ENCODE peak calls at places on chromosomes 3 and 15, in seven cellular contexts. E is cardiac fibroblast, H is endodermal cell, K is psoas muscle, N is cardiac muscle cell, D is mucosa of descending colon, C is GM06990. J is an unnamed sample.
A peak's percentile ranks its signal among the peaks of the same experiment; 100 is the strongest.

GRCh38 chr3:170809975-170810357 is 60.0 kb downstream of the RPL22L1 start:
- DNase-seq in D (peak; percentile 9), K (no peak), H (no peak), C (no peak), E (peak; percentile 69), N (peak; percentile 37), J (peak; percentile 52)

GRCh38 chr3:29925150-29925549 is 644.3 kb downstream of the RBMS3 start:
- DNase-seq in K (no peak), H (no peak), C (no peak), N (peak; percentile 41), E (peak; percentile 53), D (no peak), J (peak; percentile 52)

GRCh38 chr15:38002883-38003477 is 68.5 kb downstream of the TMCO5A start:
- DNase-seq in E (peak; percentile 92), K (peak; percentile 31), D (peak; percentile 82), H (peak; percentile 89), C (peak; percentile 20), N (peak; percentile 88), J (peak; percentile 91)

GRCh38 chr3:141231923-141232861 is 567 bp downstream of the PXYLP1 start:
- DNase-seq in C (peak; percentile 30), E (peak; percentile 10), H (peak; percentile 85), D (peak; percentile 54), N (peak; percentile 10), K (peak; percentile 37), J (no peak)

GRCh38 chr15:76217029-76217866 is 94.0 kb downstream of the ETFA start:
- DNase-seq in H (no peak), N (peak; percentile 66), E (peak; percentile 53), K (no peak), D (peak; percentile 47), C (no peak), J (peak; percentile 57)

GRCh38 chr3:32376098-32376497 is 15.6 kb upstream of the CMTM7 start:
- DNase-seq in D (no peak), H (no peak), C (no peak), N (peak; percentile 93), K (no peak), E (peak; percentile 73), J (peak; percentile 98)

GRCh38 chr3:9949115-9949514 is 3.1 kb downstream of the PRRT3 start:
- DNase-seq in C (no peak), D (no peak), N (no peak), K (no peak), H (peak; percentile 31), E (no peak), J (no peak)

GRCh38 chr15:58241872-58242271 is 103.7 kb downstream of the AQP9 start:
- DNase-seq in K (no peak), D (no peak), C (no peak), E (no peak), H (no peak), N (no peak), J (no peak)

GRCh38 chr15:48352474-48353072 is 21.3 kb downstream of the DUT start:
- DNase-seq in C (peak; percentile 25), K (peak; percentile 27), N (peak; percentile 79), D (peak; percentile 83), E (peak; percentile 82), H (peak; percentile 81), J (peak; percentile 78)

GRCh38 chr3:114880078-114880477 is 267.0 kb downstream of the ZBTB20 start:
- DNase-seq in H (no peak), C (no peak), D (no peak), K (no peak), E (no peak), N (no peak), J (no peak)

GRCh38 chr15:89898628-89899302 is 5.0 kb upstream of the AP3S2 start:
- DNase-seq in N (peak; percentile 58), D (peak; percentile 48), H (peak; percentile 88), E (peak; percentile 57), K (peak; percentile 30), C (no peak), J (peak; percentile 55)

GRCh38 chr3:56131976-56132590 is 336.2 kb downstream of the ERC2 start:
- DNase-seq in K (peak; percentile 9), E (peak; percentile 96), C (no peak), N (peak; percentile 90), D (no peak), H (peak; percentile 74), J (peak; percentile 92)

GRCh38 chr15:39784638-39785037 is 2.0 kb upstream of the FSIP1 start:
- DNase-seq in E (no peak), D (no peak), C (no peak), N (no peak), H (no peak), K (no peak), J (no peak)

GRCh38 chr3:48034000-48034516 is 17.8 kb upstream of the MAP4 start:
- DNase-seq in E (peak; percentile 74), D (no peak), K (no peak), H (no peak), N (peak; percentile 86), C (peak; percentile 20), J (peak; percentile 79)

GRCh38 chr3:183295211-183295610 is 42.2 kb downstream of the B3GNT5 start:
- DNase-seq in H (no peak), K (peak; percentile 47), D (no peak), E (peak; percentile 97), N (peak; percentile 96), C (no peak), J (peak; percentile 96)

GRCh38 chr3:72821170-72821781 is 27.0 kb downstream of the SHQ1 start:
- DNase-seq in K (no peak), H (no peak), D (peak; percentile 73), C (no peak), N (peak; percentile 44), E (peak; percentile 66), J (peak; percentile 43)

GRCh38 chr3:55735976-55736375 is 248.9 kb upstream of the WNT5A start:
- DNase-seq in E (no peak), C (no peak), D (no peak), H (no peak), K (no peak), N (no peak), J (no peak)

GRCh38 chr3:52004158-52004787 is 8.6 kb upstream of the RPL29 start:
- DNase-seq in H (peak; percentile 90), N (peak; percentile 73), E (peak; percentile 61), C (no peak), K (peak; percentile 51), D (no peak), J (peak; percentile 69)

GRCh38 chr3:188385295-188385694 is 231.3 kb downstream of the LPP start:
- DNase-seq in D (no peak), K (no peak), C (no peak), N (no peak), H (no peak), E (no peak), J (no peak)

GRCh38 chr15:90871097-90871715 is 2.8 kb downstream of the FURIN start:
- DNase-seq in D (peak; percentile 39), N (no peak), E (peak; percentile 36), K (peak; percentile 62), H (peak; percentile 81), C (peak; percentile 56), J (no peak)

GRCh38 chr3:76554717-76555116 is 485.2 kb upstream of the ROBO2 start:
- DNase-seq in E (peak; percentile 48), H (no peak), C (no peak), K (no peak), D (no peak), N (no peak), J (peak; percentile 39)

GRCh38 chr15:25248583-25249235 is 190.1 kb downstream of the UBE3A start:
- DNase-seq in K (peak; percentile 4), H (no peak), E (no peak), D (no peak), C (no peak), N (no peak), J (no peak)

GRCh38 chr15:97904196-97904572 is 56.3 kb upstream of the ARRDC4 start:
- DNase-seq in E (peak; percentile 56), D (peak; percentile 87), H (peak; percentile 94), K (peak; percentile 74), N (peak; percentile 74), C (no peak), J (peak; percentile 57)

GRCh38 chr15:70152070-70152480 is 54.4 kb upstream of the TLE3 start:
- DNase-seq in N (peak; percentile 68), D (no peak), E (no peak), C (no peak), H (peak; percentile 60), K (no peak), J (peak; percentile 56)

GRCh38 chr3:186985713-186986364 is 55.5 kb downstream of the ST6GAL1 start:
- DNase-seq in N (no peak), E (no peak), H (no peak), K (no peak), C (peak; percentile 35), D (no peak), J (peak; percentile 33)

DNA sequence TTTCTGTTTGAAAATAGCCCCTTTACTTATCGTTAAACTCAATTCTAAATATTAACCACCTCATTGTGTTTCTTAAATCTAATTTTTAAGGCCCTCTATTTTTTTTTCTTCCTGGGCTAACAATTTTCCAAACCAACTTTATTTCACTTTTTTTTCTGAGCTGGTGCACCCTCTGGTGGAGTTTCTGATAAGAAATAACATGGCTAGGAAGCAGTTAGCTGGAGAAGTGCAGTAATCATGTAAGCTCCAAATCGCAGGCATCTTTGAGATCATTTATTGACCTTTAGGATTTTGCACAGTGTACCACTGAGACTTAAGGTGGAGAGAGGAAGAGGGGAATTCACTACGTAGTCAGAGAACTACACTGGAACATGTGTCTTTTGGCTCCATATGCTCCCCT is 6.4 kb downstream of the TMEM207 start:
- DNase-seq in H (no peak), D (no peak), C (no peak), E (peak; percentile 43), N (peak; percentile 34), K (no peak), J (peak; percentile 54)
- TF ChIP-seq CTCF in H (peak; percentile 70), D (no peak), C (peak; percentile 18), E (no peak), N (peak; percentile 40), K (no peak), J (peak; percentile 48)

DNA sequence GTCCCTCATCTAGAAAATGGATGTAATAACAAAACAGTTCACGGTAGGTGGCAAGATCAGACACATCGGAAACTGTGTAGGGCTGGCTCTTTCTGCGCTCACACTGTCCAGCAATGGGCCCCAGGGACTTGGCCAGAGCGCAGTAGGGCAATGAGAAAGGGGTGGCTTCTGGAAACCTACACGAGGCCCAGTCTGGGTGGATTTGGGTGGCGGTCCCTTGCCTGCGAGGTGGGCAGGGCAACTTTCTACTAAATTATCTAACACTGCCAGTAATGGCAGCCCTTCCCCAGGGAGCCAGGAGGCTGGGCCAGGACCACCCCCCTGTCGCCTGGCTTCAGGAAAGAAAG is 2.1 kb upstream of the TNK2 start:
- DNase-seq in N (no peak), E (no peak), H (no peak), K (no peak), C (no peak), D (no peak), J (no peak)
- H3K4me3 ChIP-seq in N (peak overlapping the region; percentile 44), E (no peak overlapping the region), H (peak overlapping the region; percentile 83), K (peak overlapping the region; percentile 73), C (no peak overlapping the region), D (no peak overlapping the region), J (no peak overlapping the region)

GRCh38 chr15:33994005-33994615 is 25.8 kb downstream of the CHRM5 start:
- DNase-seq in H (peak; percentile 79), N (peak; percentile 57), K (no peak), D (peak; percentile 17), E (peak; percentile 58), C (no peak), J (peak; percentile 57)
- TF ChIP-seq CTCF in H (peak; percentile 73), N (peak; percentile 55), K (no peak), D (no peak), E (peak; percentile 59), C (peak; percentile 57), J (peak; percentile 63)

DNA sequence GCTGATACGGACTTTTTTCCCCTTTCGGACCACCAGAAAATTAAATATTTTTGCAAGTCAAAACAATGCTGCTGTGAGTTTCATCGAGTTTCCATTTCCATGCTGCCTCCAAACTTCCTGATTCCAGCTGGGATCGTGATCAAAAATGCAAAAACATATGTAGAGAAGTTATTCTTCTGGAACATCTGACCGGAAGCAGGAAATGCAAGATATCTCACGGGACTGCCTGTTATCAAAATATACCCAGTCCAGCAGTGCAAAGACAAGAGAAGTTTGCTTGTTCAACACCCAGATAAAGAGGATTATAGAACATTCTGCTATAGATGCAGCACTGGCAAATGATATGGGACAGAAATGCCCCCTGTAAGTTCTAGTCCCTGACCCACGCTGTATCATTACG is 726.7 kb upstream of the NR2F2 start:
- DNase-seq in C (no peak), K (no peak), D (no peak), N (peak; percentile 82), H (no peak), E (peak; percentile 43), J (peak; percentile 86)
- H3K4me3 ChIP-seq in C (no peak overlapping the region), K (no peak overlapping the region), D (no peak overlapping the region), N (no peak overlapping the region), H (no peak overlapping the region), E (no peak overlapping the region), J (no peak overlapping the region)